ENCODE peak calls at places on chromosomes 6 and 20, in seven cellular contexts. T, S, Q, L, U, A and X are unnamed samples.

GRCh38 chr20:51491393-51491792 is 51.1 kb downstream of the NFATC2 start:
- DNase-seq in U (no peak), S (no peak), L (no peak), Q (no peak), A (no peak), T (no peak), X (no peak)

GRCh38 chr6:21999012-21999528 is 297.8 kb downstream of the PRL start:
- DNase-seq in A (no peak), L (no peak), U (no peak), S (no peak), T (peak), Q (no peak), X (no peak)

GRCh38 chr20:48398506-48399449 is 429.0 kb downstream of the PREX1 start:
- DNase-seq in Q (no peak), L (no peak), T (no peak), S (peak), A (no peak), U (no peak), X (no peak)

GRCh38 chr6:167268683-167269280 is 22.3 kb upstream of the UNC93A start:
- DNase-seq in A (no peak), Q (no peak), U (no peak), T (no peak), S (no peak), L (no peak), X (no peak)

GRCh38 chr6:11772109-11772830 is 6.3 kb downstream of the ADTRP start:
- DNase-seq in T (peak), U (peak), A (peak), Q (no peak), S (no peak), L (no peak), X (no peak)

GRCh38 chr6:143999406-143999805 is 8.7 kb downstream of the PLAGL1 start:
- DNase-seq in T (peak), L (no peak), Q (no peak), A (no peak), U (no peak), S (no peak), X (no peak)

GRCh38 chr20:18496042-18496441 is 983 bp downstream of the RBBP9 start:
- DNase-seq in Q (no peak), S (no peak), U (no peak), T (peak), L (no peak), A (no peak), X (no peak)

GRCh38 chr6:139346392-139346791 is 28.1 kb downstream of the CITED2 start:
- DNase-seq in S (no peak), A (no peak), T (no peak), L (no peak), U (no peak), Q (no peak), X (no peak)

GRCh38 chr6:3831741-3832530 is 17.2 kb upstream of the FAM50B start:
- DNase-seq in L (no peak), S (no peak), Q (no peak), T (no peak), U (no peak), A (no peak), X (no peak)

GRCh38 chr20:33674294-33675126 is at the start of gene NECAB3:
- DNase-seq in T (peak), U (peak), Q (peak), L (no peak), S (peak), A (no peak), X (peak)

GRCh38 chr6:83984411-83984810 is 49.2 kb upstream of the MRAP2 start:
- DNase-seq in T (no peak), L (no peak), U (no peak), S (no peak), Q (no peak), A (no peak), X (no peak)

GRCh38 chr6:106883808-106884262 is 90.7 kb downstream of the CD24 start:
- DNase-seq in Q (no peak), S (no peak), T (peak), A (no peak), U (no peak), L (no peak), X (no peak)

GRCh38 chr20:6008254-6008653 is 45.6 kb downstream of the LRRN4 start:
- DNase-seq in L (no peak), A (peak), T (peak), Q (peak), U (peak), S (no peak), X (no peak)

GRCh38 chr6:151440498-151440897 is 11.4 kb downstream of the RMND1 start:
- DNase-seq in U (no peak), T (no peak), A (no peak), Q (no peak), S (no peak), L (no peak), X (no peak)

GRCh38 chr6:158536891-158537798 is 22.7 kb upstream of the TMEM181 start:
- DNase-seq in S (peak), U (peak), Q (peak), A (no peak), L (no peak), T (peak), X (no peak)

GRCh38 chr6:1336246-1336843 is 24.4 kb downstream of the FOXQ1 start:
- DNase-seq in S (no peak), L (no peak), Q (no peak), A (no peak), T (peak), U (peak), X (no peak)

GRCh38 chr6:98833101-98834059 is 994 bp upstream of the POU3F2 start:
- DNase-seq in A (no peak), Q (peak), S (peak), L (no peak), T (peak), U (no peak), X (no peak)

GRCh38 chr6:3805448-3806123 is 43.6 kb upstream of the FAM50B start:
- DNase-seq in Q (no peak), U (no peak), A (no peak), L (no peak), S (no peak), T (no peak), X (no peak)

GRCh38 chr6:114987281-114987680 is 644.5 kb upstream of the HS3ST5 start:
- DNase-seq in L (no peak), U (no peak), A (no peak), T (no peak), S (no peak), Q (no peak), X (no peak)

GRCh38 chr20:14116037-14116436 is 120.7 kb downstream of the MACROD2 start:
- DNase-seq in U (no peak), A (no peak), L (no peak), T (no peak), Q (no peak), S (no peak), X (no peak)

GRCh38 chr6:21098744-21099143 is 494.8 kb upstream of the SOX4 start:
- DNase-seq in A (no peak), S (no peak), U (no peak), L (no peak), Q (no peak), T (no peak), X (no peak)

GRCh38 chr6:96286503-96286902 is 235.1 kb upstream of the UFL1 start:
- DNase-seq in S (no peak), Q (no peak), T (no peak), A (no peak), U (no peak), L (no peak), X (no peak)

GRCh38 chr6:132357120-132357519 is 44.2 kb downstream of the MOXD1 start:
- DNase-seq in U (no peak), T (peak), S (no peak), L (no peak), Q (no peak), A (no peak), X (no peak)

GRCh38 chr6:94130458-94130857 is 711.1 kb upstream of the EPHA7 start:
- DNase-seq in Q (no peak), A (no peak), U (no peak), L (no peak), S (no peak), T (no peak), X (no peak)

GRCh38 chr20:19783966-19784401 is 25.9 kb downstream of the RIN2 start:
- DNase-seq in T (peak), L (no peak), Q (no peak), U (no peak), A (no peak), S (no peak), X (no peak)

GRCh38 chr6:169439710-169440109 is 186.1 kb upstream of the THBS2 start:
- DNase-seq in S (no peak), U (no peak), Q (no peak), T (no peak), A (no peak), L (no peak), X (no peak)

GRCh38 chr6:81999270-81999669 is 246.8 kb upstream of the TENT5A start:
- DNase-seq in Q (no peak), L (no peak), A (no peak), S (no peak), U (no peak), T (no peak), X (no peak)

DNA sequence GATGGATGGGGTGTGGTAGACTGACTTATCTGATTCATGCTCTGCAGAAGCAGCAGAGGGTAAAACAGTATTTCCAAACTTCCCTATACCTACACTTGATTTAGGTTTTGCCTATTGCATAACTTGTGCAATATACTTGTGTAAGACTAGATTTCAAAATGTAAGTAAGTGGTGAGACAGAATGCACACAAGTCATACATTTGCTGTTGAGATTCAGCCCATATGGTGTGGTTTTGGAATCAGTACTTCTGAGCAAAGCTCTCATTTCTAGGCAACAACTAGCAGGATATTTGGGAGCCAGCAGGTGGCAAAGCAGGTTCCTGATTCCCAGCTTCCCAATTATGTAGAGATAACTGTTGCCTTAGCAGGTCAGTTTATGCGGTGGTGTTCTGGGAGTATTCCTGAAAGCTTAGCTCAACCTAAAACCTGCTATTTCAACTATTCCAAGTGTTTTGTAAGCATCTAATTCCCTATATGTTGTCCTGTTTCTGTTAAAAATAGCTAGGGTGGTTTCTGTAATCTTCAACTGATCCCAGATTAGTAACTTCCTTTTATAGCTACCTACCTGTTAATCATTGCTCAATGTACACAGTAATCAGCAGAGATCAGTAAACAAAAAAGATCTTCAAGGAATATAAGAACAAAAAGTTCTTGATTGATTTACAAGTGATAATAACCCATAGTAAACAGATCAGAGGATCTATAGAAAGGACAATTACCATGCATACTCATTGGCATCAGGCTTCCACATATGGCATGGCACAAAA is 8.5 kb upstream of the FABP7 start:
- DNase-seq in S (no peak), Q (no peak), A (no peak), T (peak), L (no peak), U (no peak), X (no peak)
- TF ChIP-seq CTCF in S (peak), Q (no peak), A (peak), T (peak), L (no peak), U (no peak), X (no peak)

GRCh38 chr6:29976253-29976587 is 33.9 kb downstream of the HLA-A start:
- DNase-seq in Q (no peak), T (no peak), U (no peak), L (no peak), S (no peak), A (no peak), X (no peak)
- TF ChIP-seq CTCF in Q (no peak), T (no peak), U (no peak), L (no peak), S (no peak), A (no peak), X (no peak)

GRCh38 chr20:63765918-63766317 is 26.3 kb downstream of the SLC2A4RG start:
- DNase-seq in U (no peak), Q (no peak), A (no peak), T (no peak), S (no peak), L (no peak), X (no peak)

GRCh38 chr20:63766695-63767426 is 27.3 kb downstream of the SLC2A4RG start:
- DNase-seq in Q (no peak), U (no peak), L (no peak), S (no peak), A (no peak), T (no peak), X (no peak)

GRCh38 chr20:63767456-63767855 is 27.9 kb downstream of the SLC2A4RG start:
- DNase-seq in T (no peak), S (no peak), A (no peak), Q (no peak), L (no peak), U (no peak), X (no peak)

GRCh38 chr20:63767886-63768285 is 28.3 kb downstream of the SLC2A4RG start:
- DNase-seq in U (no peak), S (no peak), Q (no peak), A (no peak), T (no peak), L (no peak), X (no peak)

DNA sequence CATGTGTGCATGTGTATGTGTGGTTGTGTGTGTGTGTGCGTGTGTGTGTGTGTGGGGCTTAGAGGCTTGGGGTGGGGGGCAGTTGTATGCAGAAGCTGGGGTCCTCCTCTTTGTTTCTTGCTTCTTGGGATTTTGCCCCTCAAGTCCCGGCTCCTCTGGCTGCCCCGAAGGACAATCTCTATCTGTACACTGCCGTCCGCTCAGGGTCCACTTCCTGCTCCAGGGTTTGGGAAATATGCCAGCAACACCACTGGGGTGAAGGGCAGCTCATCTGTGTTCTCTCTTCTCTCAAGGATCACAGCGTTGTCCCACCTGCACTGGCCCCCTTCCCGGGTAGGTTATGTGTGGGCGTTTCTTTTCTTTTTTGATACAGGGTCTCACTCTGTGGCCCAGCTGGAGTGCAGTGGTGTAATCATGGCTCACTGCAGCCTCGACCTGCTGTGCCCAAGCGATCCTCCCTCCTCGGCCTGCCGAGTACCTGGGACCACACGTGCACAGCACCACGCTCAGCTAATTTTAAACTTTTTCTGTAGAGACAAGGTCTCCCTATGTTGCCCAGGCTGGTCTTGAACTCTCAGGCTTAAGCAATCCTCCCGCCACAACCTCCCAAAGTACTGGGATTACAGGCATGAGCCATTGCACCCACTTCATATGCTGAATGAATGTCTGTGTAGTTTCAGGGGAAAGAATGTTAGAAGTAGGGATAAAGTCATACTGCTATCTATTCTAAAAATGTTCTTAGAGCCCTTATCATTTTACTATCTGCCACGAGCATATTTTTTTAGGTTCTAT is 25.7 kb downstream of the SLC2A4RG start:
- DNase-seq in U (no peak), Q (no peak), T (no peak), L (no peak), S (no peak), A (no peak), X (no peak)
- TF ChIP-seq CTCF in U (no peak), Q (no peak), T (no peak), L (no peak), S (no peak), A (no peak), X (no peak)

GRCh38 chr6:15335385-15335784 is 89.5 kb downstream of the JARID2 start:
- DNase-seq in T (no peak), U (no peak), Q (no peak), S (no peak), A (no peak), L (no peak), X (no peak)
- TF ChIP-seq CTCF in T (no peak), U (no peak), Q (no peak), S (no peak), A (no peak), L (no peak), X (no peak)

DNA sequence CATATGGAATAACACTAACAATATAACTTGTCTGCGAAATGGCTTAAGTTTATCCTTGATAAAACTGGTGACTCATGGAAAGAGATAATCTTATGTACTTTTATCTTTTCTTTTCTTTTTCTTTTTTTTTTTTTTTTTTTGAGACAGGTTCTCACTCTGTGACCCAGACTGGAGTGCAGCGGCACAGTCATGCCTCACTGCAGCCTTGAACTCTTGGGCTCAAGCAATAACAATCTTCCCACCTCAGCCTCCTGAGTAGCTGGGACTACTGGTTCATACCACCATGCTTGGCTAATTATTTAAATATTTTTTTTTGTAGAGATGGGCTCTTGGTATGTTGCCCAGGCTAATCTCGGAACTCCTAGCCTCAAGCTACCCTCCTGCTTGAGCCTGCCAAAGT is 68.1 kb upstream of the SCGN start:
- DNase-seq in U (no peak), S (no peak), A (no peak), T (no peak), L (no peak), Q (no peak), X (no peak)
- TF ChIP-seq CTCF in U (no peak), S (no peak), A (no peak), T (no peak), L (no peak), Q (no peak), X (no peak)

DNA sequence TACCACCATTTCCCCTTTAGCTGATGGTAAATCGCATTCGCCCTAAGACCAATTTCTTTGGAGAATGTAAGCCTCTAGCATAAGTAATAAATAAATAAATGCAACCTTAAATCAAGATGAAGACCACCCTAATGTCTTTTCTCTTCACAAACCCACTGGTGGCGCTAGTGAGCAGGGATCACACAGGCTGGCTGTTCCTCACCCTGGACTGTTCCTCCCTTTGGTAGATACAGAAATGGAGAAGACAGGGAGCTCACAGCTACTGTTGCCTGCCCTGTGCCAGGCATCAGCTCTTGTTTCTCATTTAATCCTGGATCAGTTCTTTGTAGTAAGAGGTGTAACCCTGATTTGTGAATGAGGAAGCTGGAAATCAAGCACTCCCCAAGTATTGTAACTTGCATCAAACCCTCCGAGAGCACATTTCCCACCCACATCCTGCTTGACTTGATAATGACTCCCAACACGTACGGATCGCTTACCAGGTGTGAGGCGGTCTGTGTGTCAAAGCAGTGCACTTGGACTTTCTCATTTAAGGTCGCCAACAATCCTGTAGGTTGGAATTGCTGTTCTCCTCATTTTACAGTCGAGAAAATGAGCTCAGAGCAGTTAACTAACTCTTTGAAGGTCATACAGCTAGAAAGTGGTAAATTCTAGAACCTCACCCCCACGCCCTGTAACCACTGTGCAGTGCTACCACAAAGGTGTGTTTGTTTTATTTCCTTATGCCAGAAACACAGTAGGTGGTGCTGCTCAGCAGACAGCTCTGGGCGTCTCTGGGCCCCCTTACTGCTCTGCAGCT is 236.2 kb downstream of the TSHZ2 start:
- DNase-seq in S (peak), A (no peak), T (no peak), L (no peak), U (no peak), Q (no peak), X (no peak)
- TF ChIP-seq CTCF in S (no peak), A (peak), T (no peak), L (no peak), U (no peak), Q (no peak), X (no peak)

GRCh38 chr6:145890422-145890821 is 73.7 kb downstream of the SHPRH start:
- DNase-seq in U (no peak), S (no peak), Q (no peak), L (no peak), T (no peak), A (no peak), X (no peak)

GRCh38 chr6:145891126-145891525 is 73.0 kb downstream of the SHPRH start:
- DNase-seq in A (peak), U (no peak), L (no peak), S (no peak), T (peak), Q (no peak), X (no peak)

GRCh38 chr6:145891565-145891964 is 72.6 kb downstream of the SHPRH start:
- DNase-seq in L (no peak), T (no peak), Q (no peak), U (no peak), S (no peak), A (no peak), X (no peak)

GRCh38 chr6:145886228-145886956 is 71.8 kb upstream of the FBXO30 start:
- DNase-seq in Q (no peak), A (peak), S (no peak), U (no peak), L (no peak), T (no peak), X (no peak)

GRCh38 chr6:145887969-145888368 is 73.4 kb upstream of the FBXO30 start:
- DNase-seq in T (peak), Q (no peak), A (peak), L (peak), S (no peak), U (no peak), X (no peak)
- TF ChIP-seq CTCF in T (peak), Q (peak), A (peak), L (peak), S (peak), U (peak), X (peak)